ENCODE peak calls at places on chromosomes 1 and 21, in six cellular contexts. I is LoVo, H is activated T-cell treated with anti-CD3 and anti-CD28 coated beads for 24 hours, Y is AG09309, Q is RKO, C is IMR-90. U is an unnamed sample.

GRCh38 chr1:91015794-91016550 is 5.9 kb downstream of the ZNF644 start:
- DNase-seq in I (peak; percentile 47), H (no peak), Y (no peak), Q (peak; percentile 48), C (peak; percentile 42), U (no peak)

GRCh38 chr1:204262506-204263239 is 48.9 kb upstream of the GOLT1A start:
- DNase-seq in I (no peak), H (no peak), Y (no peak), Q (no peak), C (no peak), U (no peak)

GRCh38 chr1:215282557-215282956 is 200.0 kb downstream of the KCNK2 start:
- DNase-seq in I (no peak), H (no peak), Y (no peak), Q (no peak), C (peak; percentile 35), U (no peak)

GRCh38 chr1:31181515-31182343 is 58.0 kb downstream of the NKAIN1 start:
- DNase-seq in I (peak; percentile 57), H (peak; percentile 30), Y (no peak), Q (no peak), C (no peak), U (peak; percentile 68)

GRCh38 chr1:197924516-197925123 is 7.4 kb downstream of the LHX9 start:
- DNase-seq in I (peak; percentile 73), H (no peak), Y (peak; percentile 21), Q (peak; percentile 70), C (peak; percentile 61), U (no peak)

GRCh38 chr21:44454747-44455523 is at the start of gene LRRC3:
- DNase-seq in I (peak; percentile 63), H (peak; percentile 73), Y (no peak), Q (peak; percentile 80), C (peak; percentile 30), U (peak; percentile 88)

GRCh38 chr1:228038387-228039005 is 31.7 kb downstream of the WNT3A start:
- DNase-seq in I (no peak), H (no peak), Y (no peak), Q (no peak), C (no peak), U (no peak)

GRCh38 chr1:48644190-48644930 is 132.3 kb downstream of the BEND5 start:
- DNase-seq in I (no peak), H (no peak), Y (no peak), Q (no peak), C (no peak), U (no peak)

GRCh38 chr1:169933999-169934725 is 40.5 kb upstream of the SCYL3 start:
- DNase-seq in I (peak; percentile 62), H (no peak), Y (no peak), Q (no peak), C (no peak), U (no peak)

GRCh38 chr1:236143104-236143948 is 987 bp downstream of the GPR137B start:
- DNase-seq in I (no peak), H (peak; percentile 27), Y (peak; percentile 39), Q (peak; percentile 74), C (peak; percentile 72), U (no peak)

GRCh38 chr1:20511518-20512428 is 3.8 kb upstream of the MUL1 start:
- DNase-seq in I (no peak), H (no peak), Y (no peak), Q (no peak), C (no peak), U (no peak)

GRCh38 chr1:59971464-59971911 is 44.9 kb upstream of the CYP2J2 start:
- DNase-seq in I (peak; percentile 74), H (peak; percentile 26), Y (no peak), Q (peak; percentile 62), C (peak; percentile 34), U (peak; percentile 62)

GRCh38 chr1:91900538-91900937 is 14.6 kb upstream of the TGFBR3 start:
- DNase-seq in I (peak; percentile 29), H (no peak), Y (peak; percentile 87), Q (no peak), C (peak; percentile 96), U (no peak)

GRCh38 chr1:118649406-118649805 is 338.7 kb downstream of the TBX15 start:
- DNase-seq in I (no peak), H (no peak), Y (no peak), Q (no peak), C (no peak), U (no peak)

GRCh38 chr1:24364975-24365678 is 46.0 kb downstream of the GRHL3 start:
- DNase-seq in I (peak; percentile 92), H (peak; percentile 26), Y (peak; percentile 69), Q (peak; percentile 90), C (peak; percentile 95), U (no peak)

GRCh38 chr1:2314803-2315710 is 76.3 kb downstream of the MORN1 start:
- DNase-seq in I (peak; percentile 1), H (peak; percentile 32), Y (no peak), Q (peak; percentile 36), C (peak; percentile 39), U (peak; percentile 76)

GRCh38 chr21:29301703-29302102 is 3.0 kb downstream of the BACH1 start:
- DNase-seq in I (no peak), H (no peak), Y (no peak), Q (no peak), C (no peak), U (no peak)

GRCh38 chr21:15437873-15438272 is 291.9 kb upstream of the USP25 start:
- DNase-seq in I (no peak), H (no peak), Y (no peak), Q (no peak), C (no peak), U (no peak)

GRCh38 chr1:114901739-114902255 is 47.1 kb downstream of the SYCP1 start:
- DNase-seq in I (no peak), H (no peak), Y (no peak), Q (no peak), C (no peak), U (no peak)

GRCh38 chr1:112508242-112509004 is at the start of gene WNT2B:
- DNase-seq in I (peak; percentile 20), H (peak; percentile 22), Y (no peak), Q (peak; percentile 34), C (no peak), U (peak; percentile 33)

GRCh38 chr1:198633675-198634121 is 5.1 kb upstream of the PTPRC start:
- DNase-seq in I (no peak), H (no peak), Y (no peak), Q (no peak), C (no peak), U (no peak)

GRCh38 chr1:201463071-201463552 is 5.9 kb downstream of the PHLDA3 start:
- DNase-seq in I (peak; percentile 46), H (no peak), Y (no peak), Q (peak; percentile 47), C (no peak), U (peak; percentile 70)

GRCh38 chr1:222326004-222326709 is 221.7 kb downstream of the HHIPL2 start:
- DNase-seq in I (no peak), H (no peak), Y (no peak), Q (no peak), C (no peak), U (no peak)